ENCODE peak calls at places on chromosomes 4 and X, in five cellular contexts. One of them, this sample, is unnamed.

GRCh38 chr4:87423313-87424031 is 1.1 kb downstream of the NUDT9 start:
- DNase-seq in posterior vena cava: no peak
- DNase-seq in endothelial cell: no peak
- DNase-seq in NCI-H1417 treated with DMSO at 0.1 percent for 48 hours: no peak
- DNase-seq in DND-41: no peak
- DNase-seq in this sample: no peak

GRCh38 chr4:78337216-78337615 is 214.4 kb upstream of the ANXA3 start:
- DNase-seq in posterior vena cava: no peak
- DNase-seq in endothelial cell: no peak
- DNase-seq in NCI-H1417 treated with DMSO at 0.1 percent for 48 hours: no peak
- DNase-seq in DND-41: no peak
- DNase-seq in this sample: no peak

GRCh38 chr4:53121304-53121865 is 244.5 kb downstream of the SCFD2 start:
- DNase-seq in posterior vena cava: no peak
- DNase-seq in endothelial cell: no peak
- DNase-seq in NCI-H1417 treated with DMSO at 0.1 percent for 48 hours: no peak
- DNase-seq in DND-41: no peak
- DNase-seq in this sample: no peak

GRCh38 chr4:13911256-13911655 is 283.7 kb upstream of the BOD1L1 start:
- DNase-seq in posterior vena cava: no peak
- DNase-seq in endothelial cell: no peak
- DNase-seq in NCI-H1417 treated with DMSO at 0.1 percent for 48 hours: no peak
- DNase-seq in DND-41: no peak
- DNase-seq in this sample: no peak

GRCh38 chrX:14875624-14876023 is 2.4 kb downstream of the MOSPD2 start:
- DNase-seq in posterior vena cava: no peak
- DNase-seq in endothelial cell: no peak
- DNase-seq in NCI-H1417 treated with DMSO at 0.1 percent for 48 hours: peak
- DNase-seq in DND-41: no peak
- DNase-seq in this sample: no peak

GRCh38 chrX:40127052-40127451 is 29.3 kb upstream of the BCOR start:
- DNase-seq in posterior vena cava: no peak
- DNase-seq in endothelial cell: no peak
- DNase-seq in NCI-H1417 treated with DMSO at 0.1 percent for 48 hours: no peak
- DNase-seq in DND-41: peak
- DNase-seq in this sample: no peak

GRCh38 chr4:173038192-173038896 is 130.3 kb upstream of the GALNT7 start:
- DNase-seq in posterior vena cava: no peak
- DNase-seq in endothelial cell: peak
- DNase-seq in NCI-H1417 treated with DMSO at 0.1 percent for 48 hours: no peak
- DNase-seq in DND-41: no peak
- DNase-seq in this sample: no peak

GRCh38 chrX:118983513-118983912 is 9.1 kb downstream of the LONRF3 start:
- DNase-seq in posterior vena cava: no peak
- DNase-seq in endothelial cell: no peak
- DNase-seq in NCI-H1417 treated with DMSO at 0.1 percent for 48 hours: no peak
- DNase-seq in DND-41: no peak
- DNase-seq in this sample: no peak